ENCODE peak calls at places on chromosomes 11 and 22, in ten cellular contexts. Z is mucosa of descending colon, T is lung, O is epithelial cell of esophagus, D is AG09309, J is HCT116, V is psoas muscle, F is Panc1, W is choroid plexus epithelial cell, X is cardiac fibroblast. P is an unnamed sample.

GRCh38 chr11:44566559-44566949 is 1.1 kb downstream of the CD82 start:
- DNase-seq in Z (no peak), T (no peak), O (no peak), D (no peak), J (no peak), V (no peak), F (no peak), W (no peak), X (no peak), P (no peak)

GRCh38 chr11:14537134-14537599 is 17.0 kb upstream of the PSMA1 start:
- DNase-seq in Z (no peak), T (no peak), O (peak), D (no peak), J (no peak), V (no peak), F (peak), W (peak), X (peak), P (no peak)

GRCh38 chr22:49300951-49301397 is 526.7 kb downstream of the BRD1 start:
- DNase-seq in Z (no peak), T (no peak), O (no peak), D (no peak), J (no peak), V (no peak), F (no peak), W (no peak), X (no peak), P (no peak)

GRCh38 chr22:49769691-49770315 is 57.9 kb downstream of the BRD1 start:
- DNase-seq in Z (peak), T (no peak), O (no peak), D (no peak), J (no peak), V (peak), F (no peak), W (no peak), X (no peak), P (no peak)

GRCh38 chr22:45537734-45538181 is 35.1 kb downstream of the FBLN1 start:
- DNase-seq in Z (peak), T (no peak), O (peak), D (peak), J (no peak), V (peak), F (no peak), W (peak), X (peak), P (no peak)

GRCh38 chr11:112321521-112322172 is 61.0 kb upstream of the PLET1 start:
- DNase-seq in Z (peak), T (peak), O (peak), D (peak), J (peak), V (no peak), F (no peak), W (peak), X (peak), P (no peak)

GRCh38 chr11:123608945-123609344 is 45.5 kb downstream of the SCN3B start:
- DNase-seq in Z (no peak), T (no peak), O (no peak), D (no peak), J (no peak), V (no peak), F (no peak), W (no peak), X (no peak), P (no peak)

GRCh38 chr11:201936-202335 is 5.3 kb downstream of the BET1L start:
- DNase-seq in Z (no peak), T (peak), O (no peak), D (no peak), J (no peak), V (no peak), F (no peak), W (no peak), X (no peak), P (no peak)

GRCh38 chr11:2780850-2781412 is 81.1 kb upstream of the KCNQ1OT1 start:
- DNase-seq in Z (no peak), T (peak), O (no peak), D (no peak), J (no peak), V (no peak), F (no peak), W (no peak), X (no peak), P (no peak)

GRCh38 chr11:132977746-132978145 is 554.6 kb downstream of the OPCML start:
- DNase-seq in Z (no peak), T (no peak), O (no peak), D (no peak), J (no peak), V (no peak), F (no peak), W (no peak), X (no peak), P (no peak)

GRCh38 chr22:38170469-38170868 is 11.2 kb downstream of the PLA2G6 start:
- DNase-seq in Z (no peak), T (no peak), O (no peak), D (no peak), J (no peak), V (no peak), F (no peak), W (no peak), X (no peak), P (no peak)

GRCh38 chr22:24230911-24231656 is 13.8 kb downstream of the GGT5 start:
- DNase-seq in Z (peak), T (peak), O (no peak), D (no peak), J (no peak), V (peak), F (no peak), W (no peak), X (peak), P (peak)

GRCh38 chr22:37538590-37539357 is 19.6 kb upstream of the CARD10 start:
- DNase-seq in Z (peak), T (peak), O (peak), D (no peak), J (peak), V (peak), F (no peak), W (peak), X (peak), P (peak)

GRCh38 chr11:130448416-130449068 is at the start of gene ADAMTS15:
- DNase-seq in Z (peak), T (peak), O (peak), D (no peak), J (peak), V (peak), F (no peak), W (peak), X (peak), P (peak)

GRCh38 chr11:92826136-92826535 is 143.3 kb upstream of the MTNR1B start:
- DNase-seq in Z (no peak), T (no peak), O (peak), D (no peak), J (no peak), V (no peak), F (no peak), W (peak), X (no peak), P (no peak)

GRCh38 chr22:42022162-42022847 is 23.7 kb downstream of the WBP2NL start:
- DNase-seq in Z (no peak), T (no peak), O (peak), D (no peak), J (no peak), V (no peak), F (no peak), W (no peak), X (no peak), P (no peak)

GRCh38 chr11:1844221-1845094 is 5.7 kb downstream of the TNNI2 start:
- DNase-seq in Z (peak), T (no peak), O (peak), D (no peak), J (no peak), V (peak), F (no peak), W (peak), X (peak), P (no peak)

GRCh38 chr11:61488651-61489291 is 19.8 kb upstream of the LRRC10B start:
- DNase-seq in Z (peak), T (no peak), O (peak), D (no peak), J (no peak), V (peak), F (no peak), W (peak), X (peak), P (peak)

GRCh38 chr11:65586676-65587075 is 8.9 kb downstream of the KCNK7 start:
- DNase-seq in Z (no peak), T (no peak), O (no peak), D (no peak), J (no peak), V (peak), F (no peak), W (peak), X (peak), P (no peak)

GRCh38 chr11:28581286-28582242 is 473.4 kb downstream of the METTL15 start:
- DNase-seq in Z (no peak), T (no peak), O (peak), D (peak), J (no peak), V (no peak), F (no peak), W (peak), X (peak), P (no peak)

GRCh38 chr11:128266893-128267292 is 320.5 kb downstream of the ETS1 start:
- DNase-seq in Z (no peak), T (no peak), O (no peak), D (no peak), J (no peak), V (no peak), F (no peak), W (no peak), X (no peak), P (no peak)

GRCh38 chr11:927871-928270 is 2.2 kb downstream of the AP2A2 start:
- DNase-seq in Z (no peak), T (no peak), O (no peak), D (no peak), J (no peak), V (no peak), F (no peak), W (no peak), X (no peak), P (no peak)

GRCh38 chr22:40855960-40856512 is 403 bp downstream of the ST13 start:
- DNase-seq in Z (no peak), T (no peak), O (peak), D (no peak), J (no peak), V (peak), F (no peak), W (peak), X (peak), P (peak)

GRCh38 chr11:76613901-76614300 is 56.6 kb downstream of the LRRC32 start:
- DNase-seq in Z (no peak), T (no peak), O (no peak), D (no peak), J (no peak), V (no peak), F (no peak), W (no peak), X (no peak), P (no peak)

DNA sequence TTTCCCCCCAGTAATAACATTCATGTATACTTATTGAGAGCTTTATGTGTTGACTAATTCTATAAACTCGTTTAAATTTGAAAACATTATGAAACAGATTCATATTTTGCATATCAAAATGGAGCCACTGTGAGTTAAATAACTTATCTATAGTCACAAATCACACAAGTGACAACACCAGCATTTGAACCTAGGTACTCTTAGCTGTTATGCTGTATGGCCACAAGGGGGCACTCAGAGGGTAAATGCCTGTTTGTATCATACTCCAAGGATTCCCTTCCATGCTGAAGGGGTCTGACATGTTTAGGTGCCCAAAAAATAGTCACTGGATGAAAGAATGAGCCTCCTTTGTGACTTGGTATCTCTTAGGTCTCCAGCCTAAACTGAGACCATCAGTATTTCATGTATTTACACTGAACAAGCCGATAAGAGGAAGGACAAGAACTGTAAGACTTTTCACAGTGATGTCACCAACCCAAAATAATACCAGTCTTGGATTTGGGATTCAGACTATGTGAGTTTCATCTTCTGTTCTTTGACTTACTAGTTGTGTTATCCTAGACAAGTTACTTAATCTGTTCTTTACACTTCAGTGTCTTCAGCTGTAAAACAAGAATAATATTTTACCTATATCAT is 12.2 kb upstream of the OR52D1 start:
- DNase-seq in Z (no peak), T (no peak), O (peak), D (peak), J (peak), V (no peak), F (peak), W (peak), X (peak), P (peak)
- TF ChIP-seq CTCF in Z (peak), T (peak), O (peak), D (peak), J (peak), V (peak), F (peak), W (peak), X (peak), P (peak)

GRCh38 chr11:114891911-114892310 is 213.6 kb downstream of the NXPE2 start:
- DNase-seq in Z (no peak), T (no peak), O (no peak), D (no peak), J (no peak), V (no peak), F (no peak), W (no peak), X (no peak), P (no peak)

GRCh38 chr11:114890076-114890475 is 211.7 kb downstream of the NXPE2 start:
- DNase-seq in Z (no peak), T (no peak), O (no peak), D (no peak), J (no peak), V (no peak), F (no peak), W (no peak), X (no peak), P (no peak)

GRCh38 chr11:114893329-114893728 is 215.0 kb downstream of the NXPE2 start:
- DNase-seq in Z (no peak), T (no peak), O (no peak), D (no peak), J (no peak), V (no peak), F (no peak), W (no peak), X (no peak), P (no peak)

GRCh38 chr11:114889464-114890065 is 211.2 kb downstream of the NXPE2 start:
- DNase-seq in Z (no peak), T (no peak), O (no peak), D (no peak), J (no peak), V (no peak), F (no peak), W (no peak), X (no peak), P (no peak)

DNA sequence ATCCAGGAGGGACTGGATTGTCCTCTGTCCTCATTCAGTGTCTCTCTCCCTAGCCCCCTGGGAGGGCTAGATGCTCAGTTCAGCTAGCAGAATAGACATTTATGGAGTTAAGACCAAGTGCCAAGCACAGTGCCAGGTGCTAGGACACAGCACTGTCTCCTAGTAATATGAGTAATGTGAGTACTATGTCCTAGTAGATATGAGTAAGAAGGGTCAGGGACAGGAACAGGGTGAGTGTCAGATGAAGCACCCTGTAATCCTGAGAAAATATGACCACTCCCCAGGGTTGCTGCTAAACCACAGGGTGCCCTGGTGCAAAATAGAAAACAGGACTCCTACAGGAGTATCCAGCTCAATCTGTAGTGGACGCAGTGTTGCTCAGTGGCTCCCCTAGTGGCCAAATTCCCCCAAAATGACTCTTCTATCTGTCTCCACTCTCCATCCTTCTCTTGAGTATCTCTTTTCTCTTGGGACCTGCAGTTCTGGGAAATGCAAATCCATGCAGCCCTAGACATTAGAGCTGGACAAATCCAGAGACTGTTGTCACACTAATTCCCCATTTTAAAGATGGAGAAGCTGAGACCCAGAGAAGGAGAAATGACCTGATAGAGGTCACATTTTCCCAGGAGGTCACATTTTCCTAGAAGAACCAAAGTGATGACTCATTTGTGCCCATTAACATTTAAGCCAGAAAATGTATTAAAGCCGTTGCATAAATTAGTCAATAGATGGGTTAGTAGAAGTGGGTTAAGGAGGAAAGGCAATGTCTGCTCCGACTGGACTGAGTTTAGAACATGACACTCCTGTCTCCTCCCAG is 214.3 kb downstream of the NXPE2 start:
- DNase-seq in Z (no peak), T (no peak), O (no peak), D (no peak), J (no peak), V (no peak), F (no peak), W (no peak), X (no peak), P (peak)
- TF ChIP-seq CTCF in Z (peak), T (no peak), O (no peak), D (no peak), J (peak), V (peak), F (peak), W (peak), X (peak), P (peak)

DNA sequence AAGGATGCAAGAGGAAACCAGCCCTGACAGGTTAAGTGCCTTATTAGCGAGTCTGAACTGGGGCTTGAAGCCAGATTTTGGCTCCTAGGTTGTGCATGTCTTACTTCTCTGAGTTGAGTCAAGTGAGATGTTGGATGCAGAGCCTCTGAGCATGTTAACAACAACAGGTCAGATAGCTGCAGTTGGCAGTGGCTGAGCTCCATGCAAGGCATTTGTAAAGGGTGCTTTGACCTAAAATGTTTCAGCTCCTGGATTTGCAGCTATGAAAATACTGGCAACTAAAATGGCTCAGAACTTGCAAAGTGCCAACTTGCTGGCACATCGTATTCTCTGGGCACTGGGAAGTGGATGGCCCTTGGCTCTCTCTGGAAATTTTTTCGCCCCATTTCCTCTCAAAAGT is 16.4 kb upstream of the CSRP3 start:
- DNase-seq in Z (no peak), T (no peak), O (peak), D (no peak), J (no peak), V (no peak), F (no peak), W (no peak), X (no peak), P (no peak)
- TF ChIP-seq CTCF in Z (no peak), T (no peak), O (no peak), D (no peak), J (no peak), V (no peak), F (no peak), W (no peak), X (no peak), P (no peak)

DNA sequence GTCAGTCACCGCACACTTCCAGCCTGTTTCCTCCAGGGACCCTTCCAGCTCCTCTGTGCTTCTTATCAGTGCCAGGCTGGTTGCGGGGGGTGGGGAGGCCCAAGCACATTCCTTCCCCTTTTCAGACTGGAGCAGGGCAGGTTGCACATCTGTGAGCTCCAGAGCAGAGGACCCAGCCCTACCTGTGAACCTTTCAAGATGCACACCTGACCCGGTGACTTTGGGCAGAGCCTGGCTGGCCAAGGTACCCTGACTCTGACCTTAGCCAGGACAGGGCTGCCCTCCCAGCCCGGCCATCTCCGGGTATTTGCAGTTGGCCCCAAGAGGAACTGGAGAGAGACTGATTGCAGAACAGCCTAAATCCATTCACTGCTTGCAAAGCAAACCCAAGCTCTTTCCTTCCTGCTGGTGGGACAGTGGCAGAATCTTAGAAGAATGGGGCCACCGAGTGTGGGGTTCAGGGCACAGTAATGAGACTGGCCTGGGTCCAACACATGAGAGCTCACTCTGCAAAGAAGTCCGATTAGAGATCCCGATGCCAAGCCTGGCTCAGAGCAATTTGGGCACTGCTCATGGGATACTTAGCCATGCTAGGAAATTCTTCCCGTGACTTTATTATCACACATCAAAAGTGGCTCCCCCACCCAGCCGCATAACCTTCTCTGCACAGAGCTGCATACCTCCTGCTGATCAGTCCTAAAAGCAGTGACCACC is 64.7 kb upstream of the CCND1 start:
- DNase-seq in Z (no peak), T (no peak), O (no peak), D (no peak), J (no peak), V (no peak), F (no peak), W (no peak), X (no peak), P (no peak)
- TF ChIP-seq CTCF in Z (no peak), T (no peak), O (no peak), D (no peak), J (no peak), V (no peak), F (no peak), W (no peak), X (no peak), P (no peak)

DNA sequence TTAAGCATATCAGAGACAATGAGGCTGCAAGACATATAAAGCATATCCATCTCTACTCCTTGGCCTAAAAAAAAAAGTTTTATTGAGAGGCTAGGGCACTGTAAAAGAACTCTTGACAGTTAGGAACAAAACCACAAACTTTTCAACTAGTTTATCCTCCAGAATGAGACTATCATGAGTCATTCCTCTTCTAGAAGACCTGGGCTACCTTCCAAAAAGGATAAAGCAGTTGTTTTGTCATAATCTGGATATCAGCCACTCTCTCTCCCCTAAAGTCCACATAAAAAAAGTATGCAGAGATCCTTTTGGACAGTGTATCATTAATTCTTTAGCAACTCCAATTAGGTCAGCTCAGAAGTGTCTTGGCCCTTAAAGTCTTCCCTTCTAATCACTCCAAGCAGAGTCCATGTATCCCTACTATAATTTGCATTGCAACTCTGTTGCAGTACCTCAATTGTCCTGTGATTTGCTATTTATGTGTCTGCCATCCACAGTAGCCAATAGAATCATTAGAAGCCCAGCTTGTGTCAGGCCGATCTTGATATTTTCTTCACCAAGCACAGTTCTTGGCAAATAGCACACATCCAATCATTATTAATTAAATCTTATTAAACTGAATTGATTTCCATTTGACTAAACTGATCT is 10.4 kb downstream of the OR51T1 start:
- DNase-seq in Z (no peak), T (no peak), O (peak), D (no peak), J (no peak), V (no peak), F (peak), W (peak), X (peak), P (no peak)
- TF ChIP-seq CTCF in Z (no peak), T (no peak), O (no peak), D (no peak), J (peak), V (no peak), F (peak), W (peak), X (peak), P (peak)

P was measured in glutamatergic neuron.